ENCODE peak calls at places on chromosome 18, in five cellular contexts. One of them, this sample, is unnamed.

GRCh38 chr18:51020536-51020935 is 9.5 kb upstream of the SMAD4 start:
- DNase-seq in heart right ventricle: no peak
- DNase-seq in mesendoderm: no peak
- DNase-seq in kidney: no peak
- DNase-seq in spleen: no peak
- DNase-seq in this sample: no peak

GRCh38 chr18:64799378-64799777 is 650.5 kb upstream of the LINC00305 start:
- DNase-seq in heart right ventricle: no peak
- DNase-seq in mesendoderm: no peak
- DNase-seq in kidney: no peak
- DNase-seq in spleen: no peak
- DNase-seq in this sample: no peak

GRCh38 chr18:54075681-54076080 is 148.8 kb downstream of the MBD2 start:
- DNase-seq in heart right ventricle: no peak
- DNase-seq in mesendoderm: no peak
- DNase-seq in kidney: no peak
- DNase-seq in spleen: no peak
- DNase-seq in this sample: no peak

GRCh38 chr18:49001111-49001510 is 50.3 kb upstream of the SMAD7 start:
- DNase-seq in heart right ventricle: no peak
- DNase-seq in mesendoderm: no peak
- DNase-seq in kidney: peak; percentile 59
- DNase-seq in spleen: no peak
- DNase-seq in this sample: no peak

GRCh38 chr18:28735731-28736130 is 558.8 kb upstream of the CDH2 start:
- DNase-seq in heart right ventricle: no peak
- DNase-seq in mesendoderm: peak; percentile 46
- DNase-seq in kidney: no peak
- DNase-seq in spleen: no peak
- DNase-seq in this sample: no peak

GRCh38 chr18:49730951-49731391 is 82.4 kb downstream of the ACAA2 start:
- DNase-seq in heart right ventricle: no peak
- DNase-seq in mesendoderm: peak; percentile 75
- DNase-seq in kidney: no peak
- DNase-seq in spleen: no peak
- DNase-seq in this sample: no peak

GRCh38 chr18:67199993-67200617 is 316.4 kb downstream of the DSEL start:
- DNase-seq in heart right ventricle: no peak
- DNase-seq in mesendoderm: peak; percentile 59
- DNase-seq in kidney: no peak
- DNase-seq in spleen: no peak
- DNase-seq in this sample: peak; percentile 16

GRCh38 chr18:45569566-45569965 is 45.7 kb upstream of the SLC14A2 start:
- DNase-seq in heart right ventricle: no peak
- DNase-seq in mesendoderm: no peak
- DNase-seq in kidney: no peak
- DNase-seq in spleen: no peak
- DNase-seq in this sample: no peak

GRCh38 chr18:60070631-60071030 is 170.8 kb downstream of the PMAIP1 start:
- DNase-seq in heart right ventricle: no peak
- DNase-seq in mesendoderm: no peak
- DNase-seq in kidney: no peak
- DNase-seq in spleen: no peak
- DNase-seq in this sample: no peak

GRCh38 chr18:33231474-33232317 is 208.8 kb downstream of the CCDC178 start:
- DNase-seq in heart right ventricle: peak; percentile 11
- DNase-seq in mesendoderm: peak; percentile 90
- DNase-seq in kidney: peak; percentile 39
- DNase-seq in spleen: no peak
- DNase-seq in this sample: peak; percentile 49

GRCh38 chr18:32730620-32731021 is 42.2 kb downstream of the KLHL14 start:
- DNase-seq in heart right ventricle: no peak
- DNase-seq in mesendoderm: no peak
- DNase-seq in kidney: no peak
- DNase-seq in spleen: no peak
- DNase-seq in this sample: no peak

GRCh38 chr18:12518326-12518725 is 110.6 kb downstream of the PRELID3A start:
- DNase-seq in heart right ventricle: no peak
- DNase-seq in mesendoderm: peak; percentile 57
- DNase-seq in kidney: no peak
- DNase-seq in spleen: no peak
- DNase-seq in this sample: no peak

GRCh38 chr18:37588289-37588688 is 22.7 kb upstream of the CELF4 start:
- DNase-seq in heart right ventricle: no peak
- DNase-seq in mesendoderm: no peak
- DNase-seq in kidney: no peak
- DNase-seq in spleen: no peak
- DNase-seq in this sample: no peak

DNA sequence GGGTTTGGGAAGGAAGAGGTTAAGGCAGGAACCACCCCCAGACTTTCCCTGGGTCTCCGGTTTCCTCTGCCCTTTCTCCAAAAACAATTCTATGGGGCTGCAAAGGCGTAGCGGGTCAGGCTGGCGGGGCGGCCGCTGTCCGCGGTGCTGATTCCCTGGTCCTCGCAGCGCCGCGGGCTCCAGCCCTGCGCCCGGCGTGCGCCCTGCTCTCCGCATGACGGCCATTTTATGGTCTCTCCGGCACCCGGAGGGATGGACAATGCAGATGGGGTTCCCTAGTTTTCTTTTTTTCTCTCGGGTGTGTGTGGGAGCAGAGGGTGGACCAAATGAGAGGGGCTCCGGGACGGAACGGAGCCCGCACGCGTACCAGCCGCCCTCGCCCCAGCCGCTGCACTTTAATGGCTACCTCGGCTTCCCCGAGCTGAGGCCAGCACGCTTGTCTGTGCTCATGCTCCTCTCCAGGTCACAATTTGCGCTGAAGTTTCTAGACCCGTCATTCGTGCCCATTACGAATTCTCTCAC is 1.6 kb downstream of the ST8SIA3 start:
- DNase-seq in heart right ventricle: peak; percentile 40
- DNase-seq in mesendoderm: peak; percentile 90
- DNase-seq in kidney: peak; percentile 79
- DNase-seq in spleen: no peak
- DNase-seq in this sample: no peak
- H3K4me3 ChIP-seq in heart right ventricle: no peak overlapping the region
- H3K4me3 ChIP-seq in mesendoderm: peak overlapping the region; percentile 45
- H3K4me3 ChIP-seq in kidney: no peak overlapping the region
- H3K4me3 ChIP-seq in spleen: no peak overlapping the region
- H3K4me3 ChIP-seq in this sample: no peak overlapping the region

GRCh38 chr18:68679531-68679930 is 35.4 kb downstream of the TMX3 start:
- DNase-seq in heart right ventricle: no peak
- DNase-seq in mesendoderm: no peak
- DNase-seq in kidney: no peak
- DNase-seq in spleen: no peak
- DNase-seq in this sample: no peak
- H3K36me3 ChIP-seq in heart right ventricle: peaks cover 47% of the 10 kb centered on the region
- H3K36me3 ChIP-seq in mesendoderm: peaks cover 2% of the 10 kb centered on the region
- H3K36me3 ChIP-seq in kidney: peaks cover 11% of the 10 kb centered on the region
- H3K36me3 ChIP-seq in spleen: peaks cover 100% of the 10 kb centered on the region
- H3K36me3 ChIP-seq in this sample: peaks cover 3% of the 10 kb centered on the region

DNA sequence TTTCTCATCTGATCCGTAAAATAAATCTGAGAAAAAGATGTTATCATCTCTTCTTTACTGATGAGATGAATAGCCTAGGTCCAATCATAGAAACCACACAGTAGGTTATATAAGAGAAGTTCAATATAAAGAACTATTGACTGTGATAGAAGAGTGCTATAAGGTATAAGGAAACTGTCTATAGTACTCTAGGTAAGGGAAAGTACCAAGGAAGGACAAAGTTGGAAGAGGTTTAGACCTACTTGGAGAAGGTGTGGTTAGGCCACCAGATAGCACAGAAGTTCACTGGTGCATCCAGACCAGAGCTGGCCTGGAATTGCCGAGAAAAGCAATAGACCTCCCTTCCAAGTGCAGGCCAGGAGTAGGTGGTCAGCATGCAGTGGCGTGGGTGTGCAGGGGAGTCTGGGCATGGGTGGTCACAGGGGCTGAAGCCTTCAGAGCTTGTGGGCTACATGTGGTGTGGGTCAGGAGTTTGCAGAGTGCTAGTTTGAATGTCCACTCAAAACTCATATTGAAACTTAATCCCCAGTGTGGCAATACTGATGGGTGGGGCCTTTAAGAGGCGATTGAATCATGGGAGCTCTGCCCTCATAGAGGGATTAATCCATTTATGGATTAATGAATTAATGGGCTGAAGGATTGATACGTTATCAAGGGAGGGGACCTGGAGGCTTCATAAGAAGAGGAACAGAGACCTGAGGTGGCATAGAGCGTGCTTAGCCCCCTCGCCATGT is 86.3 kb downstream of the ALPK2 start:
- DNase-seq in heart right ventricle: no peak
- DNase-seq in mesendoderm: no peak
- DNase-seq in kidney: no peak
- DNase-seq in spleen: no peak
- DNase-seq in this sample: no peak
- H3K4me1 ChIP-seq in heart right ventricle: peaks cover 31% of the 10 kb centered on the region
- H3K4me1 ChIP-seq in mesendoderm: peaks cover 23% of the 10 kb centered on the region
- H3K4me1 ChIP-seq in kidney: peaks cover 9% of the 10 kb centered on the region
- H3K4me1 ChIP-seq in spleen: peaks cover 17% of the 10 kb centered on the region
- H3K4me1 ChIP-seq in this sample: no peaks in the 10 kb centered on the region

GRCh38 chr18:72544092-72544886 is at the start of gene CBLN2:
- DNase-seq in heart right ventricle: peak; percentile 22
- DNase-seq in mesendoderm: peak; percentile 72
- DNase-seq in kidney: peak; percentile 69
- DNase-seq in spleen: peak; percentile 81
- DNase-seq in this sample: no peak
- H3K4me3 ChIP-seq in heart right ventricle: peak within 1 kb of the TSS; percentile 36
- H3K4me3 ChIP-seq in mesendoderm: no peak within 1 kb of the TSS
- H3K4me3 ChIP-seq in kidney: no peak within 1 kb of the TSS
- H3K4me3 ChIP-seq in spleen: peak within 1 kb of the TSS; percentile 14
- H3K4me3 ChIP-seq in this sample: no peak within 1 kb of the TSS

GRCh38 chr18:460791-461190 is 39.7 kb downstream of the COLEC12 start:
- DNase-seq in heart right ventricle: no peak
- DNase-seq in mesendoderm: no peak
- DNase-seq in kidney: no peak
- DNase-seq in spleen: no peak
- DNase-seq in this sample: no peak
- H3K36me3 ChIP-seq in heart right ventricle: no peaks in the 10 kb centered on the region
- H3K36me3 ChIP-seq in mesendoderm: no peaks in the 10 kb centered on the region
- H3K36me3 ChIP-seq in kidney: no peaks in the 10 kb centered on the region
- H3K36me3 ChIP-seq in spleen: no peaks in the 10 kb centered on the region
- H3K36me3 ChIP-seq in this sample: no peaks in the 10 kb centered on the region